ENCODE peak calls at places on chromosomes 5 and 9, in ten cellular contexts. N is body of pancreas, U is AG09309, D is GM12865, S is foreskin fibroblast, E is pancreas, B is AG09319, V is mammary epithelial cell, P is astrocyte, F is fibroblast of pulmonary artery. I is an unnamed sample.

GRCh38 chr9:86175223-86175622 is 75.9 kb upstream of the GOLM1 start:
- DNase-seq in B (no peak), D (peak; percentile 12), P (no peak), F (no peak), E (no peak), U (no peak), N (no peak), V (no peak), S (no peak), I (no peak)

GRCh38 chr9:93110400-93110855 is 14.4 kb downstream of the CARD19 start:
- DNase-seq in U (no peak), S (no peak), F (no peak), P (no peak), D (no peak), N (no peak), E (no peak), B (no peak), V (no peak), I (no peak)

GRCh38 chr5:15566306-15566705 is 66.3 kb downstream of the FBXL7 start:
- DNase-seq in S (no peak), E (no peak), N (no peak), U (no peak), F (no peak), P (peak; percentile 36), D (no peak), B (no peak), V (no peak), I (no peak)

GRCh38 chr9:10612649-10613398 is at the start of gene PTPRD:
- DNase-seq in B (no peak), N (peak; percentile 63), U (no peak), P (peak; percentile 24), V (peak; percentile 56), D (peak; percentile 26), F (peak; percentile 22), E (peak; percentile 54), S (no peak), I (peak; percentile 40)

GRCh38 chr5:118029807-118030206 is 958.5 kb downstream of the DTWD2 start:
- DNase-seq in S (no peak), E (no peak), V (no peak), B (no peak), N (no peak), P (no peak), U (no peak), F (no peak), D (no peak), I (no peak)

GRCh38 chr5:51806677-51807076 is 423.4 kb downstream of the ISL1 start:
- DNase-seq in V (no peak), N (no peak), F (no peak), U (no peak), E (no peak), D (no peak), B (no peak), P (no peak), S (no peak), I (no peak)

GRCh38 chr5:125227333-125228075 is 481.1 kb upstream of the ZNF608 start:
- DNase-seq in F (peak; percentile 41), D (peak; percentile 34), P (peak; percentile 33), N (no peak), E (no peak), V (no peak), B (no peak), U (no peak), S (peak; percentile 8), I (no peak)

GRCh38 chr9:106892632-106893031 is 29.7 kb downstream of the ZNF462 start:
- DNase-seq in F (peak; percentile 96), S (peak; percentile 99), N (no peak), U (peak; percentile 84), E (no peak), B (peak; percentile 73), P (peak; percentile 98), V (peak; percentile 95), D (no peak), I (no peak)

GRCh38 chr9:94639045-94639995 is at the start of gene FBP1:
- DNase-seq in B (no peak), U (no peak), F (peak; percentile 8), P (no peak), V (no peak), S (no peak), N (peak; percentile 61), E (peak; percentile 60), D (peak; percentile 56), I (peak; percentile 65)

DNA sequence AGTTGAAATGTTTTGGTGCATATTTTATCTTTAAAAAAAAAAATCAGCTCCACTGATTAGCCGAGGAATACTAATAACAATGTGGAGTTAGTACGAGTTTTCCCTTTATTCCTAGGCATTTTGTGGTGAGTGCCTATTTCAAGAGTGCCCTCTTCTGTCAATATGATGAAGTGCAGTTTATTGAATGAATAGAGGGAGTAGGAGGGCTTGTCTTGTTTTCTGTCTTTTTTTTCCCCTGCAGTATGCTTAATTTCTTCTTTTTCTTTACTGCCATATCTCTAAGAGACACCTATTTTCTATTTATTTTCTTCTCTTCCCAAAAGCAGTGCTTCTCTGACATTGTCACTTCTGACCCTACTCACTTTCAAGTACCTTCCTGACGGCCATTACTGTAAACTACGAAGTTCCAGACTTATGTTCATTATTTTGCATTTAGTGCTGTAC is 169.6 kb upstream of the PITX1 start:
- DNase-seq in S (no peak), B (no peak), V (no peak), U (no peak), D (peak; percentile 14), P (no peak), F (no peak), E (no peak), N (no peak), I (no peak)
- TF ChIP-seq CTCF in S (no peak), B (peak; percentile 45), V (peak; percentile 53), U (peak; percentile 45), D (peak; percentile 50), P (peak; percentile 34), F (peak; percentile 38), E (no peak), N (no peak), I (peak; percentile 66)

DNA sequence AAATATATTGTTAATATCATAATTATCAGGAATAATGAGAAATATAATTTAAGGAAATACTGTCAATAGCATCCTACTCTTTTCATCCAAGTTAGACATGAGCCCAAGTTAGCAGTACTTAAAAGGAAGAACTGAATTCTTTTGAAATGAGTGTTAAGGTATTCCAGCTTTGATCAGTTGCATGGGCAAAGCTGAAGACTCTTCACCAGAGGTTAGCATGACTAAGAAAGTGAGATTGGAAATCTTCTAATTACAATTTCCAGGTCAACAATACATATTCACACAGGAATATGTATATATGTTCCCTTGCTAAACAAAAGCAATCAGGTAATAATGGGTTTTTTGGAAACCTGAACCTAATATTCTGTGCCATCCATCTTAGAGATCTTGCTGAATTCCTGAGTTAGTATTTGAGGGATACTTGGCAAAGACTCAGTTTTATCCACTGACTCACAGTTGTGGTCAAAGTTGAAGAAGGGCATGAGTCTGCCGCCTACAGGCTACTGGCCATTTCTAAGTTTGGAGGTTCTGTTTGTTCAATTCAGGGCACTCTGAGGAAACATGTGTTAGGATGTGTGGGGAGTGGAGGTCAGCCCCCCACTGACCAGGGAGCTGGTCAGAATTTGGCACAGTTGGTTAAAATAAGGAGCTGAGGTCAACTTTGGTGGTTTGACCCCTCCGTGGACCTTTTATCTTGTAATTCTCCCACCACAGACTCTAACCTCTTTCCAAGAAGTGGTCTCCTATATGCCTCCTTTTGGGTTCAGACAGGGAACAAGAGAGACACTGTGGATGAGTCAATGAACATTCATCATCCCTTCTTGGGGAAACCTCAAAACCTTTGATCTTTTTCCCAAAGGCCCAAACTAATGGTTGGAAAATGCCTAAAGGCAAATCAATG is 118.3 kb downstream of the PIK3R1 start:
- DNase-seq in B (no peak), U (peak; percentile 73), E (no peak), S (peak; percentile 92), V (peak; percentile 94), N (no peak), F (peak; percentile 83), P (peak; percentile 94), D (no peak), I (no peak)
- TF ChIP-seq CTCF in B (peak; percentile 41), U (peak; percentile 43), E (no peak), S (peak; percentile 30), V (peak; percentile 30), N (no peak), F (peak; percentile 45), P (peak; percentile 39), D (no peak), I (no peak)

GRCh38 chr9:136525841-136526499 is 19.9 kb downstream of the NOTCH1 start:
- DNase-seq in B (no peak), S (no peak), P (no peak), V (no peak), E (peak; percentile 65), F (no peak), D (no peak), U (no peak), N (peak; percentile 50), I (no peak)
- TF ChIP-seq CTCF in B (no peak), S (no peak), P (no peak), V (no peak), E (no peak), F (no peak), D (no peak), U (no peak), N (no peak), I (no peak)

GRCh38 chr9:22102347-22103053 is 93.4 kb upstream of the CDKN2B start:
- DNase-seq in B (no peak), F (no peak), D (no peak), P (no peak), V (no peak), S (no peak), U (no peak), E (no peak), N (no peak), I (no peak)

GRCh38 chr9:22097712-22098111 is 88.6 kb upstream of the CDKN2B start:
- DNase-seq in F (peak; percentile 82), V (peak; percentile 94), P (peak; percentile 94), N (no peak), B (no peak), E (no peak), D (no peak), U (peak; percentile 86), S (peak; percentile 73), I (no peak)

GRCh38 chr9:22103650-22104575 is 94.8 kb upstream of the CDKN2B start:
- DNase-seq in N (no peak), F (peak; percentile 88), D (no peak), E (no peak), V (peak; percentile 26), S (peak; percentile 51), B (no peak), U (peak; percentile 59), P (peak; percentile 95), I (no peak)

GRCh38 chr9:22098636-22099332 is 89.7 kb upstream of the CDKN2B start:
- DNase-seq in V (peak; percentile 64), D (no peak), N (no peak), B (no peak), U (no peak), S (peak; percentile 45), E (no peak), P (no peak), F (no peak), I (no peak)

GRCh38 chr9:22100626-22101025 is 91.5 kb upstream of the CDKN2B start:
- DNase-seq in N (no peak), V (no peak), F (no peak), U (no peak), S (no peak), E (no peak), P (no peak), B (no peak), D (peak; percentile 18), I (no peak)
- TF ChIP-seq CTCF in N (no peak), V (peak; percentile 8), F (peak; percentile 27), U (no peak), S (no peak), E (no peak), P (peak; percentile 11), B (no peak), D (peak; percentile 23), I (no peak)

GRCh38 chr5:42894057-42894456 is 82.4 kb upstream of the SELENOP start:
- DNase-seq in U (no peak), F (no peak), N (peak; percentile 28), B (no peak), D (no peak), P (no peak), E (no peak), S (no peak), V (no peak), I (no peak)
- TF ChIP-seq CTCF in U (peak; percentile 30), F (peak; percentile 26), N (peak; percentile 25), B (peak; percentile 15), D (no peak), P (no peak), E (no peak), S (no peak), V (no peak), I (no peak)

I was measured in activated CD8-positive, alpha-beta T cell treated with anti-CD3 and anti-CD28 coated beads for 36 hours.